ENCODE peak calls at places on chromosomes 3 and 15, in five cellular contexts. One of them, this sample, is unnamed.

GRCh38 chr3:129536374-129536667 is 6.7 kb upstream of the H1-8 start:
- DNase-seq in heart right ventricle: no peak
- DNase-seq in fibroblast of the conjunctiva: no peak
- DNase-seq in activated CD4-positive, CD25-positive, alpha-beta regulatory T cell treated with anti-CD3 and anti-CD28 coated beads, Interleukin-2, amount 50 U/mL, for 16 hours: no peak
- DNase-seq in stimulated activated CD4-positive, alpha-beta T cell treated with anti-CD3 and anti-CD28 coated beads, Interleukin-4, amount 100 ng/mL, for 24 hours: no peak
- DNase-seq in this sample: no peak

GRCh38 chr3:146454796-146455195 is 14.6 kb downstream of the PLSCR2 start:
- DNase-seq in stimulated activated CD4-positive, alpha-beta T cell treated with anti-CD3 and anti-CD28 coated beads, Interleukin-4, amount 100 ng/mL, for 24 hours: no peak
- DNase-seq in activated CD4-positive, CD25-positive, alpha-beta regulatory T cell treated with anti-CD3 and anti-CD28 coated beads, Interleukin-2, amount 50 U/mL, for 16 hours: no peak
- DNase-seq in heart right ventricle: no peak
- DNase-seq in fibroblast of the conjunctiva: no peak
- DNase-seq in this sample: no peak

GRCh38 chr3:125140011-125140813 is 72.3 kb downstream of the SLC12A8 start:
- DNase-seq in stimulated activated CD4-positive, alpha-beta T cell treated with anti-CD3 and anti-CD28 coated beads, Interleukin-4, amount 100 ng/mL, for 24 hours: no peak
- DNase-seq in activated CD4-positive, CD25-positive, alpha-beta regulatory T cell treated with anti-CD3 and anti-CD28 coated beads, Interleukin-2, amount 50 U/mL, for 16 hours: no peak
- DNase-seq in fibroblast of the conjunctiva: no peak
- DNase-seq in heart right ventricle: no peak
- DNase-seq in this sample: no peak

GRCh38 chr15:67899596-67900283 is 59.9 kb upstream of the RNU6-1 start:
- DNase-seq in stimulated activated CD4-positive, alpha-beta T cell treated with anti-CD3 and anti-CD28 coated beads, Interleukin-4, amount 100 ng/mL, for 24 hours: no peak
- DNase-seq in heart right ventricle: no peak
- DNase-seq in activated CD4-positive, CD25-positive, alpha-beta regulatory T cell treated with anti-CD3 and anti-CD28 coated beads, Interleukin-2, amount 50 U/mL, for 16 hours: no peak
- DNase-seq in fibroblast of the conjunctiva: no peak
- DNase-seq in this sample: no peak

GRCh38 chr15:67253517-67254237 is 784 bp downstream of the AAGAB start:
- DNase-seq in fibroblast of the conjunctiva: no peak
- DNase-seq in stimulated activated CD4-positive, alpha-beta T cell treated with anti-CD3 and anti-CD28 coated beads, Interleukin-4, amount 100 ng/mL, for 24 hours: no peak
- DNase-seq in activated CD4-positive, CD25-positive, alpha-beta regulatory T cell treated with anti-CD3 and anti-CD28 coated beads, Interleukin-2, amount 50 U/mL, for 16 hours: no peak
- DNase-seq in heart right ventricle: no peak
- DNase-seq in this sample: peak; percentile 23

GRCh38 chr15:83378921-83379561 is 68.1 kb upstream of the SH3GL3 start:
- DNase-seq in activated CD4-positive, CD25-positive, alpha-beta regulatory T cell treated with anti-CD3 and anti-CD28 coated beads, Interleukin-2, amount 50 U/mL, for 16 hours: no peak
- DNase-seq in heart right ventricle: no peak
- DNase-seq in fibroblast of the conjunctiva: no peak
- DNase-seq in stimulated activated CD4-positive, alpha-beta T cell treated with anti-CD3 and anti-CD28 coated beads, Interleukin-4, amount 100 ng/mL, for 24 hours: no peak
- DNase-seq in this sample: no peak

GRCh38 chr3:156729460-156730179 is 55.2 kb downstream of the TIPARP start:
- DNase-seq in fibroblast of the conjunctiva: no peak
- DNase-seq in heart right ventricle: no peak
- DNase-seq in stimulated activated CD4-positive, alpha-beta T cell treated with anti-CD3 and anti-CD28 coated beads, Interleukin-4, amount 100 ng/mL, for 24 hours: no peak
- DNase-seq in activated CD4-positive, CD25-positive, alpha-beta regulatory T cell treated with anti-CD3 and anti-CD28 coated beads, Interleukin-2, amount 50 U/mL, for 16 hours: no peak
- DNase-seq in this sample: no peak

GRCh38 chr3:112017081-112017480 is 17.5 kb upstream of the TMPRSS7 start:
- DNase-seq in stimulated activated CD4-positive, alpha-beta T cell treated with anti-CD3 and anti-CD28 coated beads, Interleukin-4, amount 100 ng/mL, for 24 hours: no peak
- DNase-seq in heart right ventricle: no peak
- DNase-seq in fibroblast of the conjunctiva: no peak
- DNase-seq in activated CD4-positive, CD25-positive, alpha-beta regulatory T cell treated with anti-CD3 and anti-CD28 coated beads, Interleukin-2, amount 50 U/mL, for 16 hours: no peak
- DNase-seq in this sample: no peak